ENCODE peak calls at places on chromosomes 12 and 14, in five cellular contexts. S is NCI-H2171 treated with DMSO at 0.1 percent for 48 hours, C is H1, G is HT-29, K is gastrocnemius medialis. F is an unnamed sample.

GRCh38 chr12:115023279-115023678 is 339.3 kb upstream of the TBX3 start:
- DNase-seq in S (no peak), C (no peak), G (no peak), K (no peak), F (peak)

GRCh38 chr14:61260939-61261776 is 20.0 kb downstream of the TMEM30B start:
- DNase-seq in K (no peak), S (no peak), C (no peak), G (no peak), F (peak)

GRCh38 chr12:109716512-109717389 is 3.1 kb downstream of the FAM222A start:
- DNase-seq in C (no peak), G (no peak), S (peak), K (peak), F (no peak)

GRCh38 chr12:130948136-130948535 is 5.6 kb upstream of the ADGRD1 start:
- DNase-seq in S (peak), K (no peak), C (no peak), G (no peak), F (no peak)

GRCh38 chr12:120231316-120232011 is 30.6 kb upstream of the RPLP0 start:
- DNase-seq in G (peak), S (peak), C (no peak), K (peak), F (peak)

GRCh38 chr14:50233335-50234250 is 2.2 kb upstream of the SOS2 start:
- DNase-seq in G (no peak), K (peak), C (no peak), S (peak), F (no peak)

GRCh38 chr12:107845226-107845979 is 70.9 kb downstream of the ASCL4 start:
- DNase-seq in G (no peak), C (peak), S (no peak), K (no peak), F (no peak)

GRCh38 chr14:97456958-97457357 is 659.8 kb downstream of the VRK1 start:
- DNase-seq in G (peak), C (no peak), K (no peak), S (no peak), F (no peak)

GRCh38 chr12:85575115-85576096 is 260.8 kb downstream of the RASSF9 start:
- DNase-seq in S (peak), K (peak), C (peak), G (peak), F (peak)

GRCh38 chr12:119020377-119021360 is 39.3 kb downstream of the SRRM4 start:
- DNase-seq in S (no peak), G (peak), K (no peak), C (peak), F (no peak)

GRCh38 chr14:59407246-59407615 is 57.9 kb downstream of the GPR135 start:
- DNase-seq in K (no peak), G (no peak), C (no peak), S (no peak), F (peak)

GRCh38 chr12:38175538-38175937 is 141.0 kb upstream of the ALG10B start:
- DNase-seq in K (no peak), C (no peak), G (no peak), S (no peak), F (no peak)

GRCh38 chr14:22210906-22211305 is 378.1 kb downstream of the DAD1 start:
- DNase-seq in C (no peak), S (no peak), K (no peak), G (no peak), F (no peak)

GRCh38 chr12:48818831-48819590 is 715 bp downstream of the CACNB3 start:
- DNase-seq in S (peak), K (no peak), C (peak), G (no peak), F (no peak)

GRCh38 chr12:49909826-49910225 is 6.1 kb upstream of the FAIM2 start:
- DNase-seq in C (peak), G (peak), K (no peak), S (no peak), F (peak)

GRCh38 chr14:47392351-47392750 is 283.1 kb downstream of the MDGA2 start:
- DNase-seq in K (no peak), S (no peak), C (no peak), G (no peak), F (peak)

GRCh38 chr14:104973215-104974145 is 4.7 kb downstream of the AHNAK2 start:
- DNase-seq in G (peak), K (peak), S (no peak), C (no peak), F (peak)

F was measured in choroid plexus epithelial cell.